ENCODE peak calls at places on chromosomes 11 and 22, in five cellular contexts. H is NCI-H460, R is M059J, I is C1 segment of cervical spinal cord, A is iris pigment epithelial cell. G is an unnamed sample.

GRCh38 chr11:21474529-21474928 is 718.4 kb upstream of the ANO5 start:
- DNase-seq in H (no peak), R (no peak), I (no peak), A (no peak), G (no peak)

GRCh38 chr11:62458212-62459002 is 39.6 kb downstream of the SCGB1A1 start:
- DNase-seq in H (no peak), R (peak), I (no peak), A (no peak), G (no peak)

GRCh38 chr11:117199916-117200812 is 994 bp downstream of the TAGLN start:
- DNase-seq in H (no peak), R (no peak), I (no peak), A (no peak), G (no peak)

GRCh38 chr11:10397226-10397987 is 57.7 kb upstream of the AMPD3 start:
- DNase-seq in H (no peak), R (peak), I (no peak), A (peak), G (no peak)

GRCh38 chr22:50502096-50502495 is 5.4 kb downstream of the LMF2 start:
- DNase-seq in H (no peak), R (no peak), I (no peak), A (no peak), G (no peak)

GRCh38 chr11:27416568-27417176 is 53.7 kb upstream of the CCDC34 start:
- DNase-seq in H (no peak), R (no peak), I (no peak), A (no peak), G (no peak)

GRCh38 chr11:118610773-118611432 is 3.5 kb downstream of the PHLDB1 start:
- DNase-seq in H (peak), R (no peak), I (peak), A (peak), G (no peak)

GRCh38 chr11:57402188-57403066 is 12.0 kb upstream of the PRG2 start:
- DNase-seq in H (no peak), R (peak), I (no peak), A (no peak), G (no peak)

GRCh38 chr11:67353317-67354313 is at the start of gene POLD4:
- DNase-seq in H (peak), R (peak), I (peak), A (peak), G (peak)

GRCh38 chr11:11444027-11444799 is 91.2 kb upstream of the CSNK2A3 start:
- DNase-seq in H (no peak), R (peak), I (no peak), A (peak), G (no peak)

GRCh38 chr11:67521924-67522323 is 1.3 kb downstream of the CABP2 start:
- DNase-seq in H (no peak), R (no peak), I (no peak), A (no peak), G (no peak)

GRCh38 chr11:76577199-76577920 is 93.2 kb downstream of the LRRC32 start:
- DNase-seq in H (no peak), R (peak), I (no peak), A (peak), G (no peak)

GRCh38 chr11:2319791-2320481 is 18.1 kb downstream of the TSPAN32 start:
- DNase-seq in H (no peak), R (no peak), I (no peak), A (no peak), G (no peak)

GRCh38 chr22:31897842-31898241 is 46.5 kb upstream of the YWHAH start:
- DNase-seq in H (no peak), R (no peak), I (peak), A (no peak), G (peak)

GRCh38 chr22:28410050-28410816 is 269.4 kb downstream of the TTC28 start:
- DNase-seq in H (no peak), R (peak), I (no peak), A (peak), G (no peak)

GRCh38 chr11:23423119-23423518 is 562.8 kb upstream of the CCDC179 start:
- DNase-seq in H (no peak), R (peak), I (no peak), A (peak), G (no peak)

GRCh38 chr11:126466288-126467045 is 111.0 kb downstream of the ST3GAL4 start:
- DNase-seq in H (no peak), R (no peak), I (no peak), A (no peak), G (no peak)

GRCh38 chr11:76939219-76939631 is 78.5 kb downstream of the ACER3 start:
- DNase-seq in H (no peak), R (peak), I (no peak), A (peak), G (no peak)